ENCODE peak calls at places on chromosomes 2 and 18, in ten cellular contexts. J, K, W, D, Q, O, U, X, L and Z are unnamed samples.

GRCh38 chr2:226132632-226133215 is 666.9 kb downstream of the IRS1 start:
- DNase-seq in Q (no peak), W (no peak), U (no peak), J (no peak), L (no peak), K (no peak), D (no peak), O (no peak), X (no peak), Z (no peak)

GRCh38 chr2:23286031-23286764 is 98.8 kb upstream of the KLHL29 start:
- DNase-seq in O (no peak), K (no peak), J (no peak), L (no peak), U (no peak), D (no peak), W (no peak), X (no peak), Q (no peak), Z (no peak)

GRCh38 chr2:239369631-239370161 is 31.1 kb downstream of the HDAC4 start:
- DNase-seq in X (peak; percentile 73), K (peak; percentile 13), W (peak; percentile 53), D (no peak), L (no peak), U (no peak), O (no peak), Q (peak; percentile 28), J (no peak), Z (no peak)

GRCh38 chr2:142100967-142101366 is 29.8 kb downstream of the LRP1B start:
- DNase-seq in W (no peak), U (no peak), L (no peak), K (no peak), O (no peak), J (no peak), D (no peak), X (no peak), Q (no peak), Z (no peak)

GRCh38 chr2:53600835-53601234 is 166.8 kb upstream of the CHAC2 start:
- DNase-seq in X (no peak), D (no peak), L (no peak), W (no peak), Q (no peak), J (no peak), U (no peak), O (no peak), K (no peak), Z (no peak)

GRCh38 chr18:8374652-8375051 is 234.6 kb upstream of the RAB12 start:
- DNase-seq in W (no peak), Q (peak; percentile 25), J (no peak), U (no peak), O (no peak), L (no peak), D (no peak), K (no peak), X (no peak), Z (peak; percentile 89)

GRCh38 chr2:20626698-20627471 is 24.0 kb downstream of the HS1BP3 start:
- DNase-seq in U (no peak), O (no peak), J (peak; percentile 19), W (peak; percentile 63), D (no peak), L (no peak), X (no peak), Q (no peak), K (no peak), Z (no peak)

GRCh38 chr2:188620916-188621315 is 329.2 kb downstream of the GULP1 start:
- DNase-seq in U (no peak), W (no peak), O (no peak), K (no peak), L (no peak), Q (no peak), X (no peak), J (no peak), D (no peak), Z (no peak)

GRCh38 chr18:3747176-3747973 is 297.4 kb downstream of the TGIF1 start:
- DNase-seq in L (no peak), X (peak; percentile 3), U (peak; percentile 79), D (no peak), J (no peak), O (no peak), K (no peak), Q (no peak), W (no peak), Z (no peak)

GRCh38 chr18:38706373-38706772 is 1140.8 kb upstream of the CELF4 start:
- DNase-seq in D (no peak), L (no peak), J (no peak), K (no peak), X (no peak), Q (no peak), U (no peak), W (no peak), O (no peak), Z (no peak)

GRCh38 chr2:69714024-69714423 is 27.9 kb upstream of the ANXA4 start:
- DNase-seq in U (no peak), K (no peak), W (no peak), L (no peak), O (no peak), J (no peak), X (no peak), D (no peak), Q (no peak), Z (no peak)

GRCh38 chr2:126863336-126864015 is 35.2 kb upstream of the TEX51 start:
- DNase-seq in J (no peak), X (no peak), L (no peak), O (no peak), U (no peak), K (no peak), W (no peak), Q (no peak), D (no peak), Z (no peak)

GRCh38 chr2:96233880-96234316 is 25.3 kb upstream of the STARD7 start:
- DNase-seq in D (no peak), J (no peak), O (no peak), Q (no peak), K (no peak), U (no peak), X (no peak), W (no peak), L (no peak), Z (no peak)

GRCh38 chr2:210225461-210225798 is 183 bp upstream of the ACADL start:
- DNase-seq in W (no peak), Q (peak; percentile 3), J (no peak), K (no peak), O (no peak), X (peak; percentile 7), L (no peak), D (no peak), U (peak; percentile 24), Z (no peak)

GRCh38 chr2:145906356-145906755 is 1386.4 kb upstream of the ZEB2 start:
- DNase-seq in K (no peak), J (no peak), D (no peak), X (no peak), O (no peak), L (peak; percentile 8), Q (no peak), W (no peak), U (no peak), Z (no peak)

GRCh38 chr18:29074147-29074546 is 897.2 kb upstream of the CDH2 start:
- DNase-seq in K (no peak), O (no peak), W (no peak), L (no peak), U (no peak), X (no peak), J (no peak), Q (no peak), D (no peak), Z (no peak)
- TF ChIP-seq CTCF in K (no peak), O (no peak), W (no peak), L (no peak), U (no peak), X (no peak), J (no peak), Q (no peak), D (no peak), Z (no peak)

GRCh38 chr2:170819941-170820646 is 3.4 kb downstream of the GAD1 start:
- DNase-seq in J (no peak), D (peak; percentile 70), K (no peak), O (no peak), W (no peak), Q (no peak), X (no peak), U (no peak), L (no peak), Z (no peak)

GRCh38 chr2:170821631-170822291 is 5.1 kb downstream of the GAD1 start:
- DNase-seq in Q (no peak), W (no peak), O (no peak), K (no peak), J (no peak), X (no peak), D (no peak), U (no peak), L (no peak), Z (no peak)

GRCh38 chr2:170822885-170823799 is 6.5 kb downstream of the GAD1 start:
- DNase-seq in D (peak; percentile 66), W (no peak), X (no peak), O (no peak), U (no peak), Q (no peak), J (no peak), K (no peak), L (no peak), Z (no peak)

GRCh38 chr2:170822292-170822884 is 5.7 kb downstream of the GAD1 start:
- DNase-seq in W (no peak), Q (no peak), L (no peak), D (peak; percentile 77), U (no peak), J (no peak), K (no peak), X (no peak), O (no peak), Z (no peak)

GRCh38 chr2:170820647-170821630 is 4.3 kb downstream of the GAD1 start:
- DNase-seq in K (no peak), U (no peak), X (no peak), W (no peak), L (no peak), D (no peak), Q (no peak), J (no peak), O (no peak), Z (no peak)
- H3K4me3 ChIP-seq in K (no peak overlapping the region), U (no peak overlapping the region), X (no peak overlapping the region), W (no peak overlapping the region), L (no peak overlapping the region), D (peak overlapping the region; percentile 47), Q (no peak overlapping the region), J (peak overlapping the region; percentile 10), O (peak overlapping the region; percentile 61), Z (no peak overlapping the region)

GRCh38 chr18:33264566-33264965 is 176.0 kb downstream of the CCDC178 start:
- DNase-seq in X (no peak), J (no peak), L (no peak), Q (no peak), D (no peak), U (no peak), W (no peak), O (no peak), K (no peak), Z (no peak)
- TF ChIP-seq CTCF in X (no peak), J (no peak), L (no peak), Q (no peak), D (no peak), U (no peak), W (no peak), O (no peak), K (no peak), Z (no peak)

GRCh38 chr2:86443601-86444000 is 2.4 kb downstream of the KDM3A start:
- DNase-seq in W (no peak), J (no peak), K (no peak), U (no peak), Q (no peak), O (no peak), D (no peak), X (no peak), L (no peak), Z (no peak)
- H3K4me3 ChIP-seq in W (peak overlapping the region; percentile 65), J (no peak overlapping the region), K (no peak overlapping the region), U (peak overlapping the region; percentile 74), Q (no peak overlapping the region), O (peak overlapping the region; percentile 93), D (peak overlapping the region; percentile 90), X (no peak overlapping the region), L (no peak overlapping the region), Z (no peak overlapping the region)